ENCODE peak calls at places on chromosome 15, in six cellular contexts. L is brain microvascular endothelial cell, I is breast epithelium, K is transverse colon, F is psoas muscle, H is AG04450. P is an unnamed sample. For H3K27me3, the result is how much of the 10 kb centered on the place peaks cover.

GRCh38 chr15:45863881-45864580 is 229.2 kb downstream of the SQOR start:
- DNase-seq in L (no peak), I (no peak), K (no peak), F (no peak), H (no peak), P (no peak)

GRCh38 chr15:75694241-75695182 is 18.1 kb downstream of the CSPG4 start:
- DNase-seq in L (peak), I (peak), K (peak), F (peak), H (peak), P (no peak)

GRCh38 chr15:97026781-97027180 is 696.3 kb downstream of the NR2F2 start:
- DNase-seq in L (peak), I (no peak), K (no peak), F (no peak), H (no peak), P (no peak)

GRCh38 chr15:71328453-71328852 is 213.2 kb downstream of the THSD4 start:
- DNase-seq in L (no peak), I (no peak), K (no peak), F (no peak), H (no peak), P (no peak)

GRCh38 chr15:63502843-63503738 is 1.3 kb upstream of the USP3 start:
- DNase-seq in L (peak), I (peak), K (peak), F (peak), H (peak), P (peak)

GRCh38 chr15:55937040-55937439 is 56.4 kb downstream of the NEDD4 start:
- DNase-seq in L (peak), I (no peak), K (no peak), F (no peak), H (no peak), P (no peak)

GRCh38 chr15:63497642-63498100 is 6.7 kb upstream of the USP3 start:
- DNase-seq in L (no peak), I (no peak), K (peak), F (no peak), H (no peak), P (peak)

GRCh38 chr15:96535148-96535547 is 204.6 kb downstream of the NR2F2 start:
- DNase-seq in L (no peak), I (no peak), K (no peak), F (no peak), H (no peak), P (no peak)

GRCh38 chr15:40217166-40217785 is 21.6 kb upstream of the PAK6 start:
- DNase-seq in L (peak), I (peak), K (peak), F (no peak), H (peak), P (peak)

GRCh38 chr15:101811902-101812301 is at the start of gene OR4F15:
- DNase-seq in L (no peak), I (no peak), K (no peak), F (no peak), H (no peak), P (no peak)

GRCh38 chr15:74958320-74958907 is 1.8 kb upstream of the RPP25 start:
- DNase-seq in L (no peak), I (peak), K (peak), F (peak), H (no peak), P (no peak)

GRCh38 chr15:27074179-27074578 is 103.2 kb downstream of the GABRG3 start:
- DNase-seq in L (no peak), I (no peak), K (no peak), F (no peak), H (no peak), P (no peak)

DNA sequence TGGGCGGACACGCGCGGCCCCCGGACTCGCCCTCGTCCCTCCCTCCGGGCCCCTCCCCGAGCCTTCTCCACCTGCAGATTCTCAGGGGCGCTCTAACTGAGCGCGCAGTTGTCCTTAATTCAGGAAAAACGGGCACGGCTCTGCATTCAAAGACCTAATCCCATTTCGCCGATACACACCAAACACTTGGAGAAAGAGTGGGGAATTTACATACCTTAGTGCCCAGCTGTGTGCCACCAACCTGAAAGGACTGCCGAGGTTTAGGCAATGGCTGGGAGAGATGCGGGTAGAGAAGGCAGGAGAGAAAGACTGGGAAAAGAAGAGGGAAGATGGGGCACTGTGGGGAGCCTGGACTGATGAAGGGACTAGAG is 21.8 kb downstream of the IGDCC3 start:
- DNase-seq in L (no peak), I (no peak), K (no peak), F (no peak), H (no peak), P (no peak)
- H3K27ac ChIP-seq in L (no peak), I (no peak), K (no peak), F (no peak), H (peak), P (no peak)

DNA sequence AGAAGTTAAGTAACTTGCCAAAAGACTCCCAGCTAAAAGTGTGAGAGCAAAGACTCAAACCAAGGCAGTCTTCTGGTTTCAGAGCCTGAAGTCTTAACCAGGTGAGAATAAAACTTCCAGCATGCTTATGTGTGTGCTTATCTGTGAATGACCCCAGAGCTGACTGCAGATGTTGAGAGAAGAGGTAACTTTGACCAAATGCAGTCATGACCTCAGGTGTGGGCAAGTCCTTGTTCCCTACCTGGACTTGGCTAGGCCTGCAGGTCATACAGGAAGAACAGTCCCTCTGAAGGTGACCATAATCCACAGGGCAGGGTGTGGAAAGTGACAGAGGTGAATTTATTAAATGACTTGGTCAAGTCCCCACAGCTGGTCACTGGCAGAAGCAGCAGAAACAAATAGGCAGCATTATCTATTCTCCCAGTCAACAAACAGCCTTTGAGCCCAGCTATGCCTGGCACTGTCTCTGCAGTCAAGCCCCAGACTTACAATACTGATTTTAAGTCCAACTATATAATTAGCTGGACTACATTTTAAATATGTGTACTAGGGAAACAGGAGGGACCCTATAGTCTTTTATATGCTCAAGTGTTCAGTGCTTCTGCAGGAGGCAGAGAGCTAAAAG is 3.0 kb upstream of the CPEB1 start:
- DNase-seq in L (no peak), I (no peak), K (no peak), F (no peak), H (no peak), P (no peak)
- H3K27me3 ChIP-seq in L (under half), I (under half), K (under half), F (under half), H (under half), P (under half)

DNA sequence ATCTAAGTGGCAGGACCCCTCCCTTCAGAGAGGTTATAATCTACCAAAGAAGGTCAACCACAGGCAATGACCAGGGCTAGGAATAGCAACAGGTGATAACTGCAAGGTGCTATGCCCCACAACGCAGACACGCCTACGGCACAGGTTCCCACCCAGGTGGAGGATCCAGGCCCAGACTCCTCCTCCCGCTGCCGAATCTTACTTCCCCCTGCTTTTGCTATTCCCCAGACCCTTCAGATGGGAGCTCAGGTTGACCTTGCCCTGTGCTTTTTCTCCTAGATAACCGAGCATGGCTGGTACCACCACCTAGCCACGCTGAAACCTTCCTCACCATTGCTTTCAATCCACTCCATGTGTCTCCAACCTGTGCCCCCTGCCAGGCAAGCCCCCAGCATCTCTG is 142.2 kb upstream of the IGF1R start:
- DNase-seq in L (no peak), I (no peak), K (no peak), F (no peak), H (no peak), P (no peak)
- H3K27ac ChIP-seq in L (no peak), I (peak), K (no peak), F (no peak), H (no peak), P (no peak)

GRCh38 chr15:67836134-67836455 is 3.8 kb downstream of the RNU6-1 start:
- DNase-seq in L (no peak), I (no peak), K (no peak), F (peak), H (no peak), P (no peak)
- H3K27me3 ChIP-seq in L (under half), I (half or more), K (half or more), F (under half), H (half or more), P (half or more)

DNA sequence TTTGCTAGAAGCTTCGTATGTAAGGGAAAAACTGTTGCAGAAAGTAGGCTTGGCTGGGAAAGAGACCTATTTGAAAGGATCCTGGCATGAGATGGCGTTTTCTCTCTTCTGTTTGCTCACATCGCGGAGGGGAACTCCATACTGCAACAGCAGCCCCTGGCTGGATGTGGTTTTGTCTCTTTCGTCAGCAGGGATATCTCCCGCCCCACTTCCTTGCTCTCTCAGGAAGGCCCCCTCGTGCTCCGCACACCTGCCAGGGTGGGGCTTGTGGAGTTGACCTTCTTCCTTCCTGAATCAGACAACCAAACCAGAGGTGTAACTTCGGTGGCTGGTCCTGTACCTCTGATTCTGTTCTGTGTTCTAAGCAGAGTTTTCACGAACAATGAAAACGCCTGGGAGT is 26.4 kb upstream of the MYZAP start:
- DNase-seq in L (no peak), I (peak), K (peak), F (no peak), H (no peak), P (no peak)
- H3K27ac ChIP-seq in L (no peak), I (peak), K (peak), F (no peak), H (no peak), P (no peak)

DNA sequence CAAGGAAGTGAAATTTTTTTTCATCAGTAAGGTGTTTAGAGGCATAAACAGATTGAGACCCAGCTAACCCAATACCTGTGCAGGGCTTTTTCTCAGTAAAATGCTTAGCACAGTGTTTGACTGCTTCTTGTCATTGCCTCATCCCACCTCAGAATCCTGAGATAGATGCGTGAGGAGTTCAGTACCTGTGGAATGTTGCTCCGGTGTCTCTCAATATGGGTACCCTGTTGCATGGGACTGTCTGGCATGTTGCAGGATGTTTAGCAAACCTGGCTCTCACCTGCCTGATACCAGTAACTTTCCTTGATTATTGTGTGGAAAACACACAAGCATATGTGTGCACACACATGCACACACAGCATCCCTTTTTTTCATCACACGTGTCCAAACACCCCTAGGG is 128.4 kb downstream of the MCTP2 start:
- DNase-seq in L (no peak), I (no peak), K (no peak), F (no peak), H (no peak), P (no peak)
- H3K27me3 ChIP-seq in L (under half), I (under half), K (under half), F (under half), H (under half), P (under half)

P was measured in CD4-positive, alpha-beta T cell.